ENCODE peak calls at places on chromosomes 1 and 21, in seven cellular contexts. W, K, T, D, M, G and P are unnamed samples.

GRCh38 chr1:185440877-185441276 is 123.8 kb upstream of the IVNS1ABP start:
- DNase-seq in T (no peak), W (no peak), M (no peak), K (no peak), G (no peak), D (no peak), P (no peak)

GRCh38 chr1:243890576-243890975 is 40.5 kb upstream of the AKT3 start:
- DNase-seq in M (no peak), W (peak; percentile 88), K (no peak), G (no peak), T (no peak), D (peak; percentile 72), P (peak; percentile 66)

GRCh38 chr1:207327994-207328393 is 6.5 kb downstream of the CD55 start:
- DNase-seq in W (peak; percentile 59), K (no peak), D (peak; percentile 88), M (no peak), T (no peak), G (no peak), P (no peak)

GRCh38 chr1:27527223-27527856 is 37.4 kb upstream of the WASF2 start:
- DNase-seq in D (peak; percentile 85), W (no peak), T (peak; percentile 87), G (no peak), M (peak; percentile 90), K (peak; percentile 89), P (peak; percentile 77)

GRCh38 chr1:151327903-151328674 is 873 bp upstream of the PI4KB start:
- DNase-seq in W (peak; percentile 58), M (peak; percentile 59), T (peak; percentile 70), K (no peak), G (no peak), D (no peak), P (peak; percentile 13)

GRCh38 chr21:42130447-42130846 is 59.3 kb downstream of the UMODL1 start:
- DNase-seq in K (no peak), M (no peak), D (no peak), W (peak; percentile 8), T (no peak), G (no peak), P (peak; percentile 18)

GRCh38 chr1:196678510-196678884 is 26.7 kb downstream of the CFH start:
- DNase-seq in W (peak; percentile 52), D (peak; percentile 81), K (no peak), T (no peak), G (no peak), M (no peak), P (no peak)

GRCh38 chr1:15172405-15173259 is 19.1 kb downstream of the TMEM51 start:
- DNase-seq in D (peak; percentile 51), T (no peak), G (no peak), M (no peak), K (no peak), W (no peak), P (no peak)

GRCh38 chr1:226569879-226570547 is 21.4 kb downstream of the STUM start:
- DNase-seq in T (peak; percentile 74), M (peak; percentile 90), D (no peak), W (peak; percentile 37), K (no peak), G (no peak), P (peak; percentile 79)

GRCh38 chr1:77282187-77282865 is 507 bp downstream of the AK5 start:
- DNase-seq in M (peak; percentile 48), D (peak; percentile 35), T (peak; percentile 67), W (peak; percentile 70), K (no peak), G (no peak), P (no peak)

GRCh38 chr1:230627767-230628166 is 14.5 kb upstream of the COG2 start:
- DNase-seq in K (no peak), G (no peak), T (no peak), M (no peak), W (no peak), D (no peak), P (no peak)

GRCh38 chr1:170239445-170239844 is 93.7 kb downstream of the NTMT2 start:
- DNase-seq in T (no peak), M (no peak), W (peak; percentile 67), D (peak; percentile 22), K (peak; percentile 4), G (no peak), P (no peak)

GRCh38 chr1:67749844-67750689 is 65.1 kb downstream of the GADD45A start:
- DNase-seq in G (peak; percentile 96), W (peak; percentile 91), K (peak; percentile 35), M (no peak), D (peak; percentile 83), T (peak; percentile 49), P (no peak)

GRCh38 chr1:223410036-223410435 is 16.8 kb downstream of the CCDC185 start:
- DNase-seq in M (no peak), K (no peak), W (no peak), T (no peak), D (peak; percentile 30), G (no peak), P (no peak)

DNA sequence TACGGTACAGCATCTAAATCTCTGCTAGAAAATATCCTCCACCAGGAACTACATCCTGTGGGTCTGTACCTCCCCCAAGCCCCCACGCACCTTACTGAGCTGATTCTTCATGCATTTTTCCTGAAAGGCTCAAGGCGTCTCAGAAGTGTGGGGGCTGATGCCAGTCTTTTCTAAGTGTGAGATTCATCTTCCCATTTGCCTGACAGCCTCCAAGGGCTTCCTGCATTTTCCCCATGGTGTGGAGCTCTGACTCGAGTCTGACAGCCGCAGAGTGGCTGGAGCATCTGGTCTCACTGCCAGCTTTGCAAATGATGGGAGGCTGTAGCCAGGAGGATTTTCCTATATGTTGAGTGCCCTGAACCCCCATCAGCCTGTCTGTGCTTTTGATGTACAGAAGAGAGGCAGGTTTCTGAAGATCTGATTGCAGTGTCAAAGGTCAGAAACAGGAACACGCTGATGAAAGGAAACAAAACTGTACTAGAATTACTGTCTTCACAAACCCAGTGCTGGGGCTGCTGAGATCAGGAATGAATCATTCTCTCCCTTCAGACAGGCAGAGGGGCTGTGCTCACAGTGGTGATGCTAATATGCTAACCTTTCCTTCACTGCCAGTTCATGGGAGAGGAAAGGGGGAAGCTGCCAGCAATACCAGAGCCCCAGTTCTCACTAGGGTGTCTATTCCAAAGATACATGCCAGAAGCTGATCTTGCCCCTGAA is 201.5 kb upstream of the C1orf174 start:
- DNase-seq in D (no peak), K (no peak), M (no peak), G (no peak), T (no peak), W (no peak), P (no peak)
- H2AFZ ChIP-seq in D (no peak overlapping the region), K (no peak overlapping the region), M (no peak overlapping the region), G (no peak overlapping the region), T (no peak overlapping the region), W (no peak overlapping the region), P (no peak overlapping the region)

GRCh38 chr1:143735764-143736461 is 235.9 kb downstream of the FAM72C start:
- DNase-seq in M (no peak), G (no peak), T (no peak), D (no peak), K (no peak), W (peak; percentile 32), P (peak; percentile 2)
- H2AFZ ChIP-seq in M (no peak overlapping the region), G (no peak overlapping the region), T (no peak overlapping the region), D (no peak overlapping the region), K (peak overlapping the region; percentile 78), W (no peak overlapping the region), P (peak overlapping the region; percentile 29)

GRCh38 chr1:17768651-17769241 is 13.6 kb downstream of the ACTL8 start:
- DNase-seq in D (peak; percentile 92), M (no peak), G (peak; percentile 35), K (no peak), W (peak; percentile 94), T (no peak), P (peak; percentile 94)
- H2AFZ ChIP-seq in D (peak overlapping the region; percentile 87), M (no peak overlapping the region), G (no peak overlapping the region), K (no peak overlapping the region), W (peak overlapping the region; percentile 55), T (peak overlapping the region; percentile 37), P (peak overlapping the region; percentile 65)

GRCh38 chr1:65762081-65762862 is 30.4 kb upstream of the PDE4B start:
- DNase-seq in G (peak; percentile 45), D (peak; percentile 76), W (peak; percentile 83), K (no peak), M (peak; percentile 39), T (no peak), P (peak; percentile 63)
- H2AFZ ChIP-seq in G (peak overlapping the region; percentile 25), D (peak overlapping the region; percentile 35), W (peak overlapping the region; percentile 64), K (no peak overlapping the region), M (no peak overlapping the region), T (peak overlapping the region; percentile 87), P (peak overlapping the region; percentile 71)

DNA sequence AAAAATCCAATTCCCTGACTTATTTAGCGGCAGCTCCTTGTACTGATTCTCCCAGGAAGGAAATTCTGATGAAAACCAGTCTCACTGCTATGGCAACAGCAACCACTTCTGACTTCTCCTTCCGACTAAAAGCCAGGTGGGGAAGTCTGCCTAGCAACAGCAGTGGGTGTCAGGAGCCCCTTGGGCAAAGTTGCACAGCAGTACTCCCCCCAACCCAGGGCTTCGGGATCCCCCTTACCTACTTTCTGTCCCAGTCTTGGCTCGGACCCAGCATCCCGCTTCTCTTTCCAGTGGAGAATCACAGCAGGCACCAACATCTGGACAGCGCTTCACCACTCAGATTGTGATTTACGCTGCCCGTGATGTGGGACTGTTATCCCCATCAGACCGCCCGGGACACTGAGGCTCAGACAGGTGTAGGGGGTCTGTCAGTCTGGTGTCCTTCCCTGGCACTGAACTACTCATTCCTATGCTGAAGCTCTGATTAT is 24.6 kb downstream of the NKAIN1 start:
- DNase-seq in T (no peak), D (no peak), G (no peak), W (peak; percentile 15), M (no peak), K (no peak), P (no peak)
- H2AFZ ChIP-seq in T (no peak overlapping the region), D (no peak overlapping the region), G (no peak overlapping the region), W (no peak overlapping the region), M (no peak overlapping the region), K (no peak overlapping the region), P (no peak overlapping the region)

GRCh38 chr1:205229916-205230700 is 2.4 kb downstream of the TMCC2 start:
- DNase-seq in W (peak; percentile 9), G (no peak), T (no peak), M (no peak), K (no peak), D (no peak), P (no peak)
- H2AFZ ChIP-seq in W (no peak overlapping the region), G (no peak overlapping the region), T (no peak overlapping the region), M (no peak overlapping the region), K (no peak overlapping the region), D (no peak overlapping the region), P (no peak overlapping the region)